ENCODE peak calls at places on chromosomes 13 and 19, in seven cellular contexts. W is H1, T is sigmoid colon, M is transverse colon, G is stomach, X is suprapubic skin, C is GM12878. P is an unnamed sample.

GRCh38 chr13:79874396-79875360 is 393.7 kb downstream of the NDFIP2 start:
- DNase-seq in W (no peak), T (no peak), M (no peak), G (no peak), X (no peak), C (no peak), P (no peak)

GRCh38 chr19:55525289-55526101 is 11.4 kb downstream of the SBK2 start:
- DNase-seq in W (no peak), T (no peak), M (no peak), G (no peak), X (no peak), C (no peak), P (no peak)

GRCh38 chr13:70964124-70964523 is 855.9 kb upstream of the KLHL1 start:
- DNase-seq in W (no peak), T (no peak), M (no peak), G (no peak), X (no peak), C (no peak), P (no peak)

GRCh38 chr13:51978836-51979556 is 32.3 kb downstream of the ATP7B start:
- DNase-seq in W (no peak), T (no peak), M (peak; percentile 40), G (no peak), X (no peak), C (no peak), P (no peak)

GRCh38 chr19:35041548-35042055 is at the start of gene HPN:
- DNase-seq in W (no peak), T (no peak), M (no peak), G (peak; percentile 84), X (no peak), C (no peak), P (peak; percentile 86)

GRCh38 chr13:76043882-76044281 is 407.8 kb downstream of the LMO7 start:
- DNase-seq in W (no peak), T (no peak), M (no peak), G (no peak), X (no peak), C (no peak), P (no peak)

GRCh38 chr13:27442071-27442647 is 8.2 kb downstream of the MTIF3 start:
- DNase-seq in W (no peak), T (no peak), M (peak; percentile 58), G (no peak), X (no peak), C (no peak), P (no peak)

GRCh38 chr19:39539165-39539518 is 819 bp downstream of the EID2 start:
- DNase-seq in W (no peak), T (no peak), M (no peak), G (no peak), X (no peak), C (no peak), P (no peak)

GRCh38 chr13:38381840-38382239 is 32.2 kb downstream of the UFM1 start:
- DNase-seq in W (no peak), T (no peak), M (no peak), G (no peak), X (no peak), C (no peak), P (no peak)

GRCh38 chr19:36635342-36635741 is 30.2 kb downstream of the ZNF382 start:
- DNase-seq in W (no peak), T (no peak), M (no peak), G (no peak), X (no peak), C (no peak), P (no peak)

GRCh38 chr19:8501968-8502367 is 472 bp downstream of the PRAM1 start:
- DNase-seq in W (no peak), T (no peak), M (no peak), G (no peak), X (no peak), C (no peak), P (peak; percentile 64)

GRCh38 chr13:28822801-28823200 is 2.7 kb downstream of the MTUS2 start:
- DNase-seq in W (no peak), T (no peak), M (no peak), G (no peak), X (no peak), C (no peak), P (no peak)

GRCh38 chr13:26923824-26924605 is 163.4 kb upstream of the GPR12 start:
- DNase-seq in W (no peak), T (no peak), M (no peak), G (no peak), X (no peak), C (no peak), P (no peak)

GRCh38 chr19:8373867-8374813 is 10.2 kb downstream of the ANGPTL4 start:
- DNase-seq in W (no peak), T (peak; percentile 72), M (peak; percentile 56), G (peak; percentile 92), X (no peak), C (no peak), P (no peak)

GRCh38 chr19:50387176-50387867 is 3.2 kb downstream of the POLD1 start:
- DNase-seq in W (no peak), T (no peak), M (no peak), G (no peak), X (no peak), C (no peak), P (peak; percentile 57)

GRCh38 chr19:49856574-49857021 is 5.6 kb downstream of the PTOV1 start:
- DNase-seq in W (no peak), T (no peak), M (no peak), G (no peak), X (peak; percentile 64), C (no peak), P (no peak)

GRCh38 chr19:6233051-6233826 is 46.5 kb downstream of the MLLT1 start:
- DNase-seq in W (no peak), T (no peak), M (no peak), G (peak; percentile 83), X (peak; percentile 79), C (no peak), P (peak; percentile 84)

GRCh38 chr13:94706854-94707399 is 5.4 kb downstream of the SOX21 start:
- DNase-seq in W (no peak), T (no peak), M (no peak), G (no peak), X (no peak), C (no peak), P (no peak)

GRCh38 chr19:44808463-44809371 is at the start of gene BCAM:
- DNase-seq in W (no peak), T (peak; percentile 91), M (peak; percentile 70), G (peak; percentile 82), X (peak; percentile 75), C (no peak), P (peak; percentile 87)

DNA sequence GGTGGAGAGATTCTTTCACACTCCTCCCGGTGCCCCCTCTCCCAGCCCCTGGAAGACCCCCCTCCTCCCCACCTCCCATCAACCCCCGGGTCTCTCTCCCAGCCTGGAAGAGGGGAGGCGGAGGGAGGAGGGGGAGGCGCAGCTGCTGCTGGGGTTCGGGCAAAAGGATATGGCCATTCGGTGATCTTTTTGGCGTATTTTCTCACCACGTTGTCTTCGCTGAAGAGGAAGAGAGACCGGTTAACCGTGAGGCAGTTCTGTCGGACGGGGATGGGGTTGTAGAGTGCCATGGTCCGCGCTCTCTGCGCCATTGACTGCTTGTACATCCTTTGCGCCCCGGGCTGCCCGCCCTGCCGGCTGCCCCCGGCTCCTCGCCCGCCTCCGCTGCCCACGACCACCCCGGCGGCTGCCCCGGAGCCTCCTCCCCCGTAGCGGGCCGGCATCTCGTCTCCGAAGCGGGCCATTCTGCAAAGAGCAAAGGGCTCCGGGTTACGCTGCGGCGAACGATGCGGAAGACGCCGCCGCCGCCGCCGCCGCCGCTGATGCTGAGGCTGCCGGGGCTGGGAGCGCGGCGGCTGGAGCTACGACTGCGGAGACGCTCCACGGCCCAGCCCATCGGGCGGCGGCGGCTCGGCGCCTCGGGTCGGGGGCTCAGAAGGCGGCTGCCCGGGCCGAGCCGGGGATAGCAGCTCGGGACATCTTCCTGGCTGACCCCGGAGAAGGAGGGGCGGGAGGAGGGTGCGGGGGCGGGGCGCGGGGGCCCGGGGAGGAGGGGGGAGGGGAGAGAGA is at the start of gene CACNA1A:
- DNase-seq in W (no peak), T (no peak), M (no peak), G (no peak), X (no peak), C (no peak), P (peak; percentile 80)
- TF ChIP-seq EP300 in W (no peak), T (no peak), M (no peak), G (no peak), X (no peak), C (no peak), P (no peak)

DNA sequence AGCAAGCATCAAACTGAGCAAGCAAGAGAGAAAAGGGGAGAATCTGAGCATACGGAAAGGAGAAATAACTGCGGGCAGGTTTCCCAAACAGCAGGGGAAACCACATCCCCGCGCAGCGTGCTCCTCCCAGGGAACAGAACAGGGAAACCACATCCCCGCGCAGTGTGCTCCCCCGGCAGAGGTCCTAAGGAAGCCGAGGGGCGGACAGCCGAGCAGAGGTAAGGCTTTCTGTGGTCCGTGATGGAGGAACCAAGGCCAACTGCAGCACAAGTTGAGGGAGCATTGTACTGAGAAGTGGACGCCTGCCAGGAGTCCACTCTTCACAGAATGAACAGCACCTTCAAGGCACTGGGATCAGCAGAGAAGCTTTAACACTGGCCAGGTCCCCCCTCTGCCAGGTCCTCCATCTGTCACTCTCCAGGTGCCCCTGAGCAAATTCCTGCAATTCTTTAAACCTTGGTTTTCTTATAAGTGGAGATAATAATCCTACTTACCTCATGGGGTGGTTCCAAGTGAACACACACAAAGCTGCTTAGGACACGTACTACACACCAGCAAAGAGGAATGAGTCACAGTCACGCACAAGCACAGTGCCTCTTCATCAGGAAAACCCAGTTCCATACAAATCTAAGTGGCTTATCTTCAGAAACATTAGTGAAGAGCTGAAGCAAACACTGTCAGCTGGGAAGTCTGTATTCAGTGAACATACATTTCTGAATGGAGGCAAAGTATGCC is 23.0 kb upstream of the LAMP1 start:
- DNase-seq in W (no peak), T (peak; percentile 67), M (no peak), G (no peak), X (peak; percentile 49), C (no peak), P (peak; percentile 73)
- TF ChIP-seq POLR2AphosphoS5 in W (no peak), T (no peak), M (no peak), G (no peak), X (no peak), C (no peak), P (no peak)

GRCh38 chr19:57240311-57241090 is at the start of gene ZNF805:
- DNase-seq in W (peak; percentile 88), T (peak; percentile 98), M (peak; percentile 97), G (peak; percentile 97), X (peak; percentile 98), C (peak; percentile 74), P (peak; percentile 94)
- TF ChIP-seq EP300 in W (no peak), T (no peak), M (peak; percentile 10), G (peak; percentile 9), X (no peak), C (no peak), P (peak; percentile 54)

DNA sequence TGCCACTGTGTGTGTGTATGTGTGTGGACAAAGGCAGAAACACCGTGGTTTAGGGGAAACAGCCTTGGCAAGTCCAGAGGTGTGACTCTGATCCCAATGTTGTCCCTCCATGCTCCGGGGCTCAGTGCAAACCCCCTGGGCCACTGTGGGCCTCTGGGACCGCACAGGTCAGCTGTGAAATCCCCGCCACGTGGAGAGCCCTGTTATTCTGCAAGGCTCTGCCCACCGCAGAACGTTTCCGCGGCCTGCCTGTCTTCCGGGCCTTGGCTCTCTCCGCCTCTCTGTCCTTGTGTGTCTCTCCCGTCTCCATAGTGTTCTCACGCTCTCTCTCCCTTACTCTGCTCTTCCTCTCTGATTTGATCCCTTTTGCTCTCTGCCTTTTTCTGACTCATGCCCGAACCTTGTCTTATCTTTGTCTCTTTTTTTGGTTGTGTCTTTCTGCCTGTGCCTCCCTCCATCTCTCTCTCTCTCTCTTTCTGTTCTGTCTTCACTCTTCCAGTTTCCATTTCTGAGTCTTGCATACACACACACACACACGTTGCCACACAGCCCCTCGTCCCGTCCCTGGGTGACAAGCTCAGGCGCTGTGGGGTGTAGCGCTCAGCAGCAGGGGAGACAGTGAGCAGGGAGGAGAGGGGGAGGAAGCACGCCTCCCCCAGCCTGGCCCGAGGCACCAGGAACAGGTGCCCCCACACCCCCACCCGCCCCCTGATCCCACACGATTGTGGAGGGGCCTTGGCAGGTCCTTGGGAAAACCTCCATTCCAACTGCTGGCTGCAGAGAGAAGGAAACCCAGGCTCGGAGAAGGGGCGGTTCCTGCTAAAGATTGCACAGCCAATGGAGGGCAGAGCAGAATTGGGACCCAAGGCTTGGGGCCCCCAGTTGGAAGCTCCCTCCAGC is 3.0 kb downstream of the TTYH1 start:
- DNase-seq in W (no peak), T (no peak), M (no peak), G (no peak), X (no peak), C (no peak), P (no peak)
- TF ChIP-seq POLR2AphosphoS5 in W (no peak), T (no peak), M (no peak), G (no peak), X (no peak), C (no peak), P (no peak)